ENCODE peak calls at places on chromosomes 13 and 19, in six cellular contexts. X, M, O, Q, J and Y are unnamed samples.

GRCh38 chr13:28705734-28706133 is 13.0 kb downstream of the SLC46A3 start:
- DNase-seq in X (no peak), M (no peak), O (no peak), Q (no peak), J (no peak), Y (no peak)

GRCh38 chr13:44437356-44438233 is 64.0 kb downstream of the SERP2 start:
- DNase-seq in X (peak), M (no peak), O (peak), Q (peak), J (no peak), Y (no peak)

GRCh38 chr19:45195764-45196163 is 17.2 kb downstream of the BLOC1S3 start:
- DNase-seq in X (no peak), M (no peak), O (no peak), Q (no peak), J (no peak), Y (no peak)

GRCh38 chr13:106036870-106037269 is 498.6 kb downstream of the EFNB2 start:
- DNase-seq in X (peak), M (peak), O (no peak), Q (no peak), J (no peak), Y (no peak)

GRCh38 chr19:28940751-28941500 is 272.0 kb downstream of the UQCRFS1 start:
- DNase-seq in X (no peak), M (no peak), O (no peak), Q (no peak), J (no peak), Y (no peak)

GRCh38 chr19:13861714-13862531 is 15.0 kb upstream of the NANOS3 start:
- DNase-seq in X (peak), M (peak), O (peak), Q (peak), J (peak), Y (peak)

GRCh38 chr13:97020689-97021240 is 26.5 kb upstream of the OXGR1 start:
- DNase-seq in X (no peak), M (no peak), O (no peak), Q (no peak), J (no peak), Y (no peak)

GRCh38 chr13:26050568-26051230 is 1.1 kb downstream of the SHISA2 start:
- DNase-seq in X (peak), M (peak), O (peak), Q (peak), J (no peak), Y (no peak)

GRCh38 chr13:76872686-76873085 is 13.5 kb downstream of the KCTD12 start:
- DNase-seq in X (no peak), M (no peak), O (no peak), Q (no peak), J (no peak), Y (no peak)

GRCh38 chr19:33796164-33797100 is at the start of gene KCTD15:
- DNase-seq in X (peak), M (peak), O (no peak), Q (no peak), J (peak), Y (peak)

GRCh38 chr13:77065456-77066147 is 38.6 kb upstream of the FBXL3 start:
- DNase-seq in X (no peak), M (no peak), O (no peak), Q (no peak), J (no peak), Y (no peak)

GRCh38 chr13:98275711-98276171 is 98.7 kb upstream of the RNF113B start:
- DNase-seq in X (no peak), M (no peak), O (no peak), Q (no peak), J (no peak), Y (no peak)

GRCh38 chr19:12139309-12139708 is 841 bp downstream of the ZNF20 start:
- DNase-seq in X (peak), M (no peak), O (no peak), Q (no peak), J (no peak), Y (no peak)

GRCh38 chr13:101343128-101343787 is 73.0 kb downstream of the NALCN start:
- DNase-seq in X (peak), M (no peak), O (no peak), Q (no peak), J (no peak), Y (no peak)

GRCh38 chr13:79749985-79750551 is 269.1 kb downstream of the NDFIP2 start:
- DNase-seq in X (peak), M (peak), O (no peak), Q (no peak), J (no peak), Y (no peak)

GRCh38 chr19:45518469-45518826 is 11.2 kb downstream of the VASP start:
- DNase-seq in X (no peak), M (no peak), O (no peak), Q (no peak), J (no peak), Y (no peak)

GRCh38 chr19:56477429-56478338 is 539 bp upstream of the ZNF667 start:
- DNase-seq in X (peak), M (peak), O (peak), Q (peak), J (peak), Y (peak)

GRCh38 chr19:3580156-3580955 is 4.9 kb upstream of the GIPC3 start:
- DNase-seq in X (no peak), M (no peak), O (no peak), Q (no peak), J (no peak), Y (no peak)

GRCh38 chr13:41699759-41700158 is 242.4 kb downstream of the RGCC start:
- DNase-seq in X (no peak), M (no peak), O (peak), Q (no peak), J (no peak), Y (no peak)

GRCh38 chr13:95603887-95604533 is 40.5 kb downstream of the DZIP1 start:
- DNase-seq in X (no peak), M (no peak), O (no peak), Q (no peak), J (no peak), Y (peak)

GRCh38 chr13:44142911-44143665 is 230.5 kb upstream of the SERP2 start:
- DNase-seq in X (no peak), M (no peak), O (no peak), Q (no peak), J (no peak), Y (no peak)

GRCh38 chr19:17942582-17943283 is 9.9 kb downstream of the CCDC124 start:
- DNase-seq in X (peak), M (peak), O (no peak), Q (no peak), J (no peak), Y (no peak)

GRCh38 chr19:37583340-37583739 is 11.3 kb downstream of the ZNF571 start:
- DNase-seq in X (peak), M (peak), O (no peak), Q (no peak), J (no peak), Y (no peak)

GRCh38 chr19:34336781-34337271 is 28.2 kb upstream of the GPI start:
- DNase-seq in X (peak), M (no peak), O (peak), Q (peak), J (no peak), Y (no peak)

GRCh38 chr13:113965968-113966884 is 7.7 kb downstream of the C13orf46 start:
- DNase-seq in X (no peak), M (no peak), O (no peak), Q (no peak), J (no peak), Y (no peak)

GRCh38 chr19:1453525-1454371 is 3.8 kb downstream of the APC2 start:
- DNase-seq in X (peak), M (no peak), O (peak), Q (no peak), J (peak), Y (peak)

GRCh38 chr19:40241809-40242384 is 15.4 kb upstream of the CCNP start:
- DNase-seq in X (no peak), M (no peak), O (no peak), Q (no peak), J (peak), Y (peak)

GRCh38 chr13:111659236-111659635 is 338.8 kb downstream of the TEX29 start:
- DNase-seq in X (no peak), M (no peak), O (no peak), Q (no peak), J (no peak), Y (no peak)

GRCh38 chr13:50923272-50923671 is 13.7 kb downstream of the RNASEH2B start:
- DNase-seq in X (no peak), M (no peak), O (no peak), Q (no peak), J (no peak), Y (no peak)

GRCh38 chr13:67095621-67096020 is 134.5 kb downstream of the PCDH9 start:
- DNase-seq in X (no peak), M (no peak), O (no peak), Q (no peak), J (no peak), Y (no peak)